ENCODE peak calls at places on chromosome 16, in nine cellular contexts. Q is transverse colon, S is esophagus squamous epithelium, I is tibial nerve, V is suprapubic skin, C is lower leg skin, U is erythroblast, O is Peyer's patch, H is heart left ventricle. D is an unnamed sample.
A peak's percentile ranks its signal among the peaks of the same experiment; 100 is the strongest.

GRCh38 chr16:35795361-35796029 is 2336.1 kb downstream of the TP53TG3F start:
- DNase-seq in Q (no peak), S (no peak), I (no peak), V (no peak), C (no peak), U (no peak), O (no peak), H (no peak), D (no peak)

GRCh38 chr16:65576139-65576538 is 454.3 kb upstream of the CDH11 start:
- DNase-seq in Q (no peak), S (no peak), I (no peak), V (no peak), C (no peak), U (no peak), O (no peak), H (no peak), D (no peak)

GRCh38 chr16:65406076-65406475 is 284.2 kb upstream of the CDH11 start:
- DNase-seq in Q (no peak), S (no peak), I (no peak), V (no peak), C (no peak), U (no peak), O (no peak), H (no peak), D (no peak)

GRCh38 chr16:31421587-31421986 is 6.6 kb downstream of the COX6A2 start:
- DNase-seq in Q (no peak), S (no peak), I (no peak), V (no peak), C (no peak), U (no peak), O (peak; percentile 34), H (no peak), D (no peak)

GRCh38 chr16:23876256-23876896 is 40.6 kb downstream of the PRKCB start:
- DNase-seq in Q (no peak), S (no peak), I (no peak), V (no peak), C (no peak), U (no peak), O (no peak), H (no peak), D (no peak)

GRCh38 chr16:69306031-69306430 is 5.1 kb upstream of the VPS4A start:
- DNase-seq in Q (no peak), S (no peak), I (no peak), V (no peak), C (no peak), U (no peak), O (no peak), H (no peak), D (no peak)

GRCh38 chr16:74623214-74623842 is 16.4 kb upstream of the GLG1 start:
- DNase-seq in Q (no peak), S (no peak), I (peak; percentile 6), V (no peak), C (no peak), U (peak; percentile 71), O (no peak), H (no peak), D (no peak)

GRCh38 chr16:59060212-59060611 is 326.1 kb upstream of the GOT2 start:
- DNase-seq in Q (no peak), S (no peak), I (no peak), V (no peak), C (no peak), U (no peak), O (no peak), H (no peak), D (no peak)

GRCh38 chr16:81601008-81601428 is 156.4 kb downstream of the CMIP start:
- DNase-seq in Q (no peak), S (no peak), I (no peak), V (no peak), C (peak; percentile 57), U (no peak), O (no peak), H (no peak), D (peak; percentile 70)

GRCh38 chr16:82240111-82240510 is 70.1 kb upstream of the MPHOSPH6 start:
- DNase-seq in Q (no peak), S (no peak), I (no peak), V (no peak), C (no peak), U (no peak), O (no peak), H (no peak), D (no peak)

GRCh38 chr16:2857451-2858244 is at the start of gene PRSS22:
- DNase-seq in Q (peak; percentile 75), S (no peak), I (no peak), V (no peak), C (no peak), U (no peak), O (peak; percentile 59), H (no peak), D (no peak)

GRCh38 chr16:7545251-7545650 is 212.6 kb downstream of the RBFOX1 start:
- DNase-seq in Q (no peak), S (no peak), I (no peak), V (no peak), C (no peak), U (no peak), O (no peak), H (no peak), D (no peak)

GRCh38 chr16:86631441-86631840 is 53.1 kb downstream of the FOXL1 start:
- DNase-seq in Q (no peak), S (no peak), I (no peak), V (no peak), C (no peak), U (no peak), O (no peak), H (no peak), D (peak; percentile 81)

GRCh38 chr16:53814791-53815190 is 110.8 kb downstream of the FTO start:
- DNase-seq in Q (no peak), S (no peak), I (no peak), V (no peak), C (no peak), U (no peak), O (no peak), H (no peak), D (no peak)

GRCh38 chr16:57300387-57301125 is 16.1 kb upstream of the PLLP start:
- DNase-seq in Q (peak; percentile 99), S (peak; percentile 92), I (peak; percentile 100), V (peak; percentile 99), C (peak; percentile 100), U (peak; percentile 100), O (peak; percentile 100), H (peak; percentile 99), D (peak; percentile 76)
- TF ChIP-seq POLR2A in Q (peak; percentile 40), S (no peak), I (peak; percentile 22), V (no peak), C (no peak), U (no peak), O (peak; percentile 37), H (peak; percentile 68), D (no peak)

DNA sequence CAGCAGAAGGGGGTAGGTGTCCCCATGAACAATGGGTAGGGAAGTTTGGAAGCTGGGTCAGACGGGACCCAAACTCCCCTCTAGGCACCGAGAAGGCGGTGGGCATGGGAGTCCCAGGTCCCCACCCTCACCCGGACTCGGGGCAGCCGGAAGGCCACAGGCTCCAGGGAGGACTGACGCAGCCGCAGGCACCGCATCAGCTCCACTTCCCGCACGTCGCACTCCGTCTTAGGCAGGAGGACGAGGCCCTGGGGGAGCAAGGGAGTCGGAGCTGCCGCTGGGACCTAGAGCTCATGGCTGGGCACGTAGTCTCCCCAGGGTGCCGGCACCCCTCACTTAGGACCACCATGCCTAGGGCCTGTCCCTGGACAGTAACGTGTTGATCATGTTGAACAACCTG is 7.1 kb upstream of the PAM16 start:
- DNase-seq in Q (no peak), S (no peak), I (no peak), V (no peak), C (no peak), U (no peak), O (no peak), H (no peak), D (no peak)
- TF ChIP-seq POLR2A in Q (no peak), S (no peak), I (no peak), V (no peak), C (no peak), U (no peak), O (no peak), H (no peak), D (no peak)

GRCh38 chr16:8866118-8866883 is 2.5 kb downstream of the CARHSP1 start:
- DNase-seq in Q (peak; percentile 54), S (no peak), I (peak; percentile 43), V (no peak), C (no peak), U (no peak), O (no peak), H (peak; percentile 73), D (no peak)
- TF ChIP-seq POLR2A in Q (no peak), S (no peak), I (no peak), V (no peak), C (no peak), U (no peak), O (peak; percentile 10), H (no peak), D (no peak)

DNA sequence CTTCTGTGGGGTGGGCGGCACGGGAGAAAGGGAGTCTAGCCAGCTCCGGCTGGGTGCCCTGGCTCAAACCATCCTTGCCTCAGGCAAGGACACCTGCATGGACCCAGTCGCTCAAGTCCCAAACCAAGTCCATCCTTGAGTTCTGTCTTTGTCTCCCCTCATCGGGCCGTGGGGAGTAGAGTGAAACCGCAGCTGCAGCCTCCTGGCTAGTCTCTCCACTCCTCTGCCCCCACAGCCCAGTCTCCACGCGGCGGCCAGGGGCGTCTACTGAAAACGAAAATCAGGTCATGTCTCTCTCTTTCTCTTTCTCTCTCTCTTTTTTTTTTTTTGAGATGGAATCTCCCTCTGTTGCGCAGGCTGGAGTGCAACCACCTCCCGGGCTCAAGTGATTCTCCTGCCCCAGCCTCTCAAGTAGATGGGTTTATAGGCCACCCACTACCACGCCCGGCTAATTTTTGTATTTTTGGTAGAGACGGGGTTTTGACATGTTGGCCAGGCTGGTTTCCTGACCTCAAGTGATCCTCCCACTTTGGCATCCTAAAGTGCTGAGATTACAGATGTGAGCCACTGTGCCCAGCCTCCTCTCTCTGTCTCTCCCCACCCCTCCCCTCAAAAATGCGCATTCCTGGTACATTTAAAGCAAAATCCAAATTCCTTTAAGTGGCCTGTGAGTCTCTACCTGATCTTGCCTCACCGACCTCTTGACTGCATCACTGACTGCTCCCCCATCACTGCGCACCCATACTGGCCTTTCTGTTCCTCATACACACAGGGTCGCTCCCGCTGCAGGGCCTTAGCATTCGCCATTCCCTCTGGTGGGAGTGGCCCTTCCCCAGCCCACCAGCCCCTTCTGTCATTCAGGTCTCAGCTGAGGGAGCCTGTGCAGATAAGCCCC is 17.7 kb upstream of the RMI2 start:
- DNase-seq in Q (peak; percentile 53), S (no peak), I (no peak), V (no peak), C (no peak), U (no peak), O (no peak), H (peak; percentile 44), D (no peak)
- TF ChIP-seq POLR2A in Q (no peak), S (no peak), I (no peak), V (no peak), C (no peak), U (no peak), O (no peak), H (no peak), D (no peak)

D was measured in H54.